ENCODE peak calls at places on chromosomes 5 and 9, in six cellular contexts. F is A549, M is ovary, O is body of pancreas, D is thyroid gland, Q is prostate gland. J is an unnamed sample.

GRCh38 chr5:77197840-77198554 is 12.5 kb upstream of the PDE8B start:
- DNase-seq in Q (no peak), F (no peak), D (no peak), O (no peak), M (no peak), J (no peak)

GRCh38 chr5:82274343-82275266 is 3.5 kb downstream of the RPS23 start:
- DNase-seq in M (peak), Q (no peak), D (no peak), F (peak), O (no peak), J (no peak)

GRCh38 chr5:78295035-78295961 is 800 bp upstream of the AP3B1 start:
- DNase-seq in F (peak), D (peak), Q (peak), O (peak), M (peak), J (peak)

GRCh38 chr9:99090366-99091130 is 14.4 kb upstream of the TGFBR1 start:
- DNase-seq in F (no peak), Q (no peak), O (no peak), M (no peak), D (no peak), J (no peak)

GRCh38 chr9:95954940-95955339 is 79.4 kb downstream of the ERCC6L2 start:
- DNase-seq in O (no peak), M (no peak), D (no peak), F (no peak), Q (no peak), J (no peak)

GRCh38 chr5:160978944-160979343 is 126.9 kb upstream of the ATP10B start:
- DNase-seq in D (no peak), M (no peak), Q (no peak), O (no peak), F (no peak), J (no peak)

GRCh38 chr5:14081791-14082190 is 61.4 kb upstream of the TRIO start:
- DNase-seq in D (no peak), O (no peak), M (no peak), Q (no peak), F (no peak), J (no peak)

GRCh38 chr5:91928751-91929521 is 545.8 kb upstream of the ARRDC3 start:
- DNase-seq in F (peak), Q (no peak), M (no peak), O (no peak), D (no peak), J (no peak)

GRCh38 chr5:65925601-65926275 is 637 bp upstream of the ERBIN start:
- DNase-seq in O (peak), D (peak), Q (peak), M (peak), F (peak), J (peak)

GRCh38 chr5:65925094-65925600 is 1.2 kb upstream of the ERBIN start:
- DNase-seq in Q (peak), M (no peak), O (peak), D (peak), F (peak), J (peak)

GRCh38 chr5:65926893-65927292 is 518 bp downstream of the ERBIN start:
- DNase-seq in O (peak), Q (peak), M (no peak), D (no peak), F (no peak), J (no peak)

GRCh38 chr5:65927497-65928340 is 1.3 kb downstream of the ERBIN start:
- DNase-seq in M (no peak), F (peak), O (peak), D (peak), Q (peak), J (no peak)

DNA sequence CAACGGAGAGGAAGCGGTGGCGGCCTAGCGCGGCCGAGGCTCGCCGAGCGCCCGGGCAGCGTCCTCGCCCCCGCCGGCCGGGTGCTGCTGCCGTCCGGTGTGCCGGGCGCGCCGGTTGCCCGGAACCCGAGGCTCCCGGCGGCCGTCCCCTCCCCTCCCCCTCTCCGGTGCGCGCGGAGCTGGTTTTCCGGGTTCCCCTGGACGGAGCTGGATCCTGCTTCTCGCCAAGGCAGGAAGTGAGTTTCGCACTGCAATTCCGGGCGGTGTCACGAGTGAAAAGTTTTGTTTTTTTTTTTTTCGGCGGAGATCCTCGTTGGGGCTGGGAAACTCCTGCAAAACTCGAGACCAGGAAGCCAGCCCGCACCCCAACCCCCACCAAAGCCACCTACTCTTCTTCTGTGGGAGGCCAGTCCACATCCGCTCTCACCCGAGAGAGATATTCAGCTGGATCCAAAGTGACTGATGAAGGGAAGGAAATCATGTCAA is at the start of gene ERBIN:
- DNase-seq in Q (peak), M (peak), D (peak), F (peak), O (peak), J (peak)
- TF ChIP-seq POLR2A in Q (peak), M (peak), D (peak), F (no peak), O (no peak), J (no peak)

DNA sequence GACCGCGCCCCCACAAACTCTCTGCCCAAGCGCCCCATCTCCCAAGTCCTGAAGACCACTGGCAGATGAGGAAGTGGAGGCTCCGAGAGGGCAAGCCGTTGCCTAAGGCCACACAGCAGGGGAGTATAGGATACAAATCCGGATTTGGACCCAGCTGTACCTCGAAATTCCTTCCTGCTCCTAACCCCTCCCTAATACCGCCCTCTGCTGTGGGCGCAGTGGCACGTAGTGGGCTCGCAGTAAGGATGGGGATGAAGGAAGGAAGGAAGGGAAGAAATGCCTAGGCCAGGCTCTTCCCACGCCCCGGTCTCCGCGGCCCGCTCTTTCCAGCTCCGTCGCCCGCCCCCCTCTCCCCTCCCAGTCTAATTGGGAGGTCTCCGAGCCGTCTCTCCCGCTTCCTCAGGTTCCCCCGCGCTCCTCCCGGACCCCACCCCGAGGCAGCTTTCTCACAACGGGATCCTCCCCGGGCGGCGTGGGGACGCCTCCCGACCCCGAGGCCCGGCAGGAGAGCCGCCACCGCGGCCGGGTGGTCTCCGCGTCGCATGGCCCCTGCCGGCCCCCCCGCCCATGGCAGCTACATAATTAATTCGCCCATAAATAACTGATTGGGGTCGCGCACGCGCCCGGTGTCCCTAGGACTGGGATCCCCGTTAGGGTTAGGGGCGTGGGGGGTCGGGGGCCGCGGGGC is 138.9 kb downstream of the C9orf50 start:
- DNase-seq in M (peak), Q (no peak), O (no peak), D (peak), F (peak), J (peak)
- TF ChIP-seq CTCF in M (peak), Q (peak), O (no peak), D (peak), F (peak), J (no peak)

GRCh38 chr9:137130176-137130755 is 8.7 kb upstream of the GRIN1 start:
- DNase-seq in O (no peak), D (no peak), Q (no peak), M (no peak), F (no peak), J (no peak)

GRCh38 chr9:137128158-137129088 is 10.5 kb upstream of the GRIN1 start:
- DNase-seq in O (no peak), Q (no peak), D (no peak), F (no peak), M (no peak), J (no peak)

GRCh38 chr9:137129089-137129455 is 9.9 kb upstream of the GRIN1 start:
- DNase-seq in Q (no peak), O (peak), D (peak), M (no peak), F (peak), J (no peak)

GRCh38 chr9:137127301-137128157 is 11.4 kb upstream of the GRIN1 start:
- DNase-seq in Q (no peak), F (peak), M (no peak), D (no peak), O (peak), J (no peak)

DNA sequence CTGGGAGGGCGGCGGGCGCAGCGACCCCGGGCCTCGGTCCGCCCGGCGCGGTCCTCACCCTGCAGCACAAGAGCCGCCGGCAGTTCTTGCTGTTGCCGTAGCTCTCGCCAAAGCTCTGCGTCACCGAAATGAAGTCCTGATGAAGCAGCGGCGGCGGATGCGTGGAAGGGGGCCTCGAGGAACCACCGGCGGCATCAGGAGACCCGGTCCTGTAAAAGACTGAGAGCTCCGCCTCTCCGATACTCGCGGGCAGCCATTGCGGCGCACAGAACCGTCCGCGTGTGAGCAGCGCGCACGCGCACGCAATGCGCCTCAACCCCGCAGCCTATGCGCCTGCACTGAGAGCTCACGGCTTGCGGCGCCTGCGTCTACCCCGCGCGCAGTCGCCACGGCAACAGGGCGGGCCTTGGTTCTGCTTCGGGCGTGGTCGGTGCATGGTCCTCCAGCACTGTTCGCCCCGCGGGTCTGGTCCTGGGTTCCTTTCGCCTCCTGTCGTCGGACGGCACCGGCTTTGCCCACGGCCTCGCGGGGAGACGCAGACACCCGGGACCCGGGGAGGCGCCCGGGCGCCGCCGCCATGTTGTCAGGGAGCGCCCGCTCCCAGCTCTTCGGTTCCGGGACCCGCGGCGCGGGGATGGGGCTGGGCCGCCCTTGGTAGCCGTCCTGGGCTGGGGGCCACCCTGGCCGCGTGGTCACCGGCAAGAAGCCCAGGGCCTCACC is 9.3 kb upstream of the GRIN1 start:
- DNase-seq in D (peak), F (peak), O (peak), M (peak), Q (peak), J (peak)
- TF ChIP-seq POLR2A in D (peak), F (peak), O (peak), M (no peak), Q (peak), J (no peak)

DNA sequence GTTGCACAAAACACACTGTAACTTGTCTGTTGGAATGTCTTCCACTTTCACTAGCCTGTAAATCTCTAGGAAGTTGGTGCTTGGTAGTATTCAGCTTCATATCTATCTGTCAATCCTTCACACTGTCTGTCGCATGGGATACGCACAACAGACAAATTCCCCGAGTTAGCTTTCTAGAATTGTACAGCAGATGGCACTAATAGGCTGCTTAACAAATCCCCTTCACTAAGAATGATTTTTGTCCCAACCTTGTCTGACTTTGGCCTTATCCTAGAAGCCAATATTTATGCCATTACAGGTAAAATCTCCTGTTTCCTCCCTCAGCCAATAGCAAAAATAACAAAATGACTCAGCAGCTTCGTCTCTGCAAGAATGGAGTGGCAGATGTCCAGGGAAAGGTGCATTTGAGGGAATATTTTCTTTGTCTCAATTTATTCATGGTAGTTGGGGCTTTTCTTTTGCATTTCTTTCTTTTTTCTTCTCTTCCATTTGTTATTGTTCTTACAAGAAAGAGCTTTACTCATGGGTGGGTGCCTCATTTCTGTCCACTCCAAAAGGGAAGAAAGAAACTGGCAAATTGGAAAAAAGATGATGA is 3.1 kb downstream of the NUDT2 start:
- DNase-seq in Q (no peak), M (no peak), F (peak), O (peak), D (no peak), J (no peak)
- TF ChIP-seq CTCF in Q (peak), M (no peak), F (peak), O (peak), D (peak), J (peak)

GRCh38 chr5:142327111-142327842 is 2.5 kb upstream of the SPRY4 start:
- DNase-seq in D (no peak), F (no peak), Q (no peak), M (no peak), O (no peak), J (no peak)
- TF ChIP-seq POLR2A in D (no peak), F (no peak), Q (no peak), M (no peak), O (no peak), J (no peak)

GRCh38 chr9:34375901-34376595 is 650 bp downstream of the MYORG start:
- DNase-seq in D (peak), F (peak), M (peak), O (peak), Q (no peak), J (peak)
- TF ChIP-seq CTCF in D (peak), F (peak), M (no peak), O (peak), Q (peak), J (peak)